ENCODE peak calls at places on chromosomes 12 and 14, in five cellular contexts. K is K562, H is GM23338, J is HepG2, V is GM12878. M is an unnamed sample.

GRCh38 chr14:44113769-44114730 is 393.0 kb downstream of the FSCB start:
- DNase-seq in K (no peak), H (no peak), J (no peak), V (no peak), M (no peak)

GRCh38 chr14:67719866-67720265 is 18.2 kb downstream of the RDH12 start:
- DNase-seq in K (no peak), H (no peak), J (no peak), V (no peak), M (no peak)

GRCh38 chr12:89064780-89065179 is 287.5 kb downstream of the DUSP6 start:
- DNase-seq in K (no peak), H (no peak), J (no peak), V (no peak), M (no peak)

GRCh38 chr12:132205271-132206092 is 61.2 kb downstream of the NOC4L start:
- DNase-seq in K (no peak), H (no peak), J (no peak), V (no peak), M (no peak)

GRCh38 chr12:90947869-90948268 is 7.1 kb downstream of the CCER1 start:
- DNase-seq in K (no peak), H (no peak), J (no peak), V (no peak), M (no peak)

GRCh38 chr12:54294152-54294913 is 6.5 kb downstream of the NFE2 start:
- DNase-seq in K (peak), H (peak), J (peak), V (no peak), M (peak)

GRCh38 chr14:61433169-61433568 is 111.8 kb downstream of the PRKCH start:
- DNase-seq in K (no peak), H (no peak), J (no peak), V (no peak), M (no peak)

GRCh38 chr12:123983822-123984485 is 10.9 kb downstream of the ZNF664 start:
- DNase-seq in K (peak), H (peak), J (peak), V (no peak), M (peak)

GRCh38 chr12:127562781-127563180 is 704.2 kb upstream of the TMEM132C start:
- DNase-seq in K (no peak), H (no peak), J (no peak), V (no peak), M (no peak)

GRCh38 chr14:95533391-95533821 is 1.4 kb upstream of the GLRX5 start:
- DNase-seq in K (no peak), H (peak), J (peak), V (no peak), M (no peak)

GRCh38 chr12:3182426-3182825 is 105.2 kb downstream of the TSPAN9 start:
- DNase-seq in K (no peak), H (no peak), J (no peak), V (no peak), M (no peak)

GRCh38 chr12:77968021-77968420 is 137.3 kb downstream of the NAV3 start:
- DNase-seq in K (no peak), H (no peak), J (no peak), V (no peak), M (no peak)

GRCh38 chr12:10247659-10248058 is 35.0 kb downstream of the GABARAPL1 start:
- DNase-seq in K (no peak), H (no peak), J (no peak), V (no peak), M (no peak)

GRCh38 chr12:24573621-24574020 is 375.3 kb downstream of the BCAT1 start:
- DNase-seq in K (no peak), H (no peak), J (no peak), V (no peak), M (no peak)

GRCh38 chr12:43004908-43005307 is 415.4 kb upstream of the PRICKLE1 start:
- DNase-seq in K (no peak), H (peak), J (no peak), V (no peak), M (no peak)

GRCh38 chr14:93010543-93011541 is 87.9 kb downstream of the CHGA start:
- DNase-seq in K (peak), H (no peak), J (peak), V (no peak), M (no peak)

GRCh38 chr12:125683748-125684381 is 618.6 kb downstream of the AACS start:
- DNase-seq in K (no peak), H (peak), J (peak), V (no peak), M (no peak)

GRCh38 chr14:68076451-68076850 is 256.9 kb downstream of the RAD51B start:
- DNase-seq in K (no peak), H (no peak), J (peak), V (no peak), M (peak)

GRCh38 chr12:110122929-110123328 is 1.2 kb upstream of the IFT81 start:
- DNase-seq in K (no peak), H (no peak), J (no peak), V (no peak), M (no peak)

GRCh38 chr14:60505448-60505847 is 3.5 kb upstream of the SIX6 start:
- DNase-seq in K (no peak), H (peak), J (no peak), V (no peak), M (no peak)

GRCh38 chr12:124949066-124949465 is 34.6 kb upstream of the UBC start:
- DNase-seq in K (no peak), H (no peak), J (no peak), V (no peak), M (no peak)

GRCh38 chr12:49698619-49699545 is 8.3 kb downstream of the FMNL3 start:
- DNase-seq in K (no peak), H (peak), J (no peak), V (peak), M (no peak)

GRCh38 chr12:75103822-75104221 is 105.8 kb downstream of the KCNC2 start:
- DNase-seq in K (no peak), H (no peak), J (no peak), V (no peak), M (no peak)

GRCh38 chr14:105379946-105380345 is 18.4 kb upstream of the TEX22 start:
- DNase-seq in K (no peak), H (no peak), J (no peak), V (no peak), M (no peak)

GRCh38 chr14:34013714-34014055 is 62.8 kb upstream of the EGLN3 start:
- DNase-seq in K (no peak), H (peak), J (no peak), V (no peak), M (no peak)
- TF ChIP-seq JUNB in K (no peak), H (no peak), J (no peak), V (no peak), M (no peak)

DNA sequence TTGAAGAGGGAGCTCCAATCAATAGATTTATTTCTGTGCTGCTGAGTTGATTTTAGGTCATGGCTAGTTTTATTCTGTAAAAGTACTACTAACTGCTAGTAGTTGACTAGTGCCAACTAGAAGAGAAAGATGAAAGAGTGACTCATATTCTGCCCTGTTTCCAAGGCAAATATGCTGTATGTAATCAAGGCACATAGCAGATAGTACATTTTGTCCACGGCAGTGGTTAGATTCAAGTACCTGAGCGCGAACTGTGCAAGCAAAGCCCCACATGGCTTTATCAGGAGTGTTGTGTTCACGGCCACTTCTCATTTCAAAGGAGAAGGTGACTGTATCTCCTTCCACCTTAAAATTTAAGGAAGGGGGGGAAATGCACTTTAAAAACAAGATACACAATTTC is 126.8 kb downstream of the TRAFD1 start:
- DNase-seq in K (no peak), H (no peak), J (no peak), V (no peak), M (no peak)
- TF ChIP-seq REST in K (no peak), H (no peak), J (no peak), V (no peak), M (no peak)

DNA sequence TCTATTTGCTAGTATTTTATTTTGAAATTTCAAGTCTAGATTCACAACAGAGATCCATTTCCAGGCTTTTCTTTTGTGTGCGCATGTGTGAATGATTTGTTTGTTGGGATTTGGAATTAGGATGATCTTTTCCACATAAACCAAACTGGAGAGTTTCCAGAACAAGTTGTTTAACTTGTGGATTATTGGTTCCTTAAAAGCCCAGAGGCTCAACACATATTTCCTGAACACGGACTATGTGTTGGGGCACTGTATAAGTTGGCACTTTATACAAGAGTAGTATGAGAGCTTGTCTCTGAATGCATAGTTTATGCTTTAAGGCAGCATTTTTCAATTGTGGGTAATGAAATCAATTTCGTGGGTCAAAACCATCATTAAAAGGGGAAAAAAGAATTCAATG is 67.3 kb upstream of the FUT8 start:
- DNase-seq in K (no peak), H (no peak), J (no peak), V (no peak), M (no peak)
- TF ChIP-seq JUNB in K (no peak), H (no peak), J (no peak), V (no peak), M (no peak)

GRCh38 chr12:85676816-85677749 is 159.1 kb downstream of the RASSF9 start:
- DNase-seq in K (no peak), H (no peak), J (no peak), V (no peak), M (no peak)

GRCh38 chr12:85669911-85670310 is 166.3 kb downstream of the RASSF9 start:
- DNase-seq in K (no peak), H (no peak), J (no peak), V (no peak), M (no peak)

GRCh38 chr12:85673921-85674420 is 162.2 kb downstream of the RASSF9 start:
- DNase-seq in K (no peak), H (no peak), J (no peak), V (no peak), M (no peak)

GRCh38 chr12:85672436-85672835 is 163.8 kb downstream of the RASSF9 start:
- DNase-seq in K (no peak), H (no peak), J (no peak), V (no peak), M (no peak)
- TF ChIP-seq REST in K (no peak), H (no peak), J (no peak), V (no peak), M (no peak)

DNA sequence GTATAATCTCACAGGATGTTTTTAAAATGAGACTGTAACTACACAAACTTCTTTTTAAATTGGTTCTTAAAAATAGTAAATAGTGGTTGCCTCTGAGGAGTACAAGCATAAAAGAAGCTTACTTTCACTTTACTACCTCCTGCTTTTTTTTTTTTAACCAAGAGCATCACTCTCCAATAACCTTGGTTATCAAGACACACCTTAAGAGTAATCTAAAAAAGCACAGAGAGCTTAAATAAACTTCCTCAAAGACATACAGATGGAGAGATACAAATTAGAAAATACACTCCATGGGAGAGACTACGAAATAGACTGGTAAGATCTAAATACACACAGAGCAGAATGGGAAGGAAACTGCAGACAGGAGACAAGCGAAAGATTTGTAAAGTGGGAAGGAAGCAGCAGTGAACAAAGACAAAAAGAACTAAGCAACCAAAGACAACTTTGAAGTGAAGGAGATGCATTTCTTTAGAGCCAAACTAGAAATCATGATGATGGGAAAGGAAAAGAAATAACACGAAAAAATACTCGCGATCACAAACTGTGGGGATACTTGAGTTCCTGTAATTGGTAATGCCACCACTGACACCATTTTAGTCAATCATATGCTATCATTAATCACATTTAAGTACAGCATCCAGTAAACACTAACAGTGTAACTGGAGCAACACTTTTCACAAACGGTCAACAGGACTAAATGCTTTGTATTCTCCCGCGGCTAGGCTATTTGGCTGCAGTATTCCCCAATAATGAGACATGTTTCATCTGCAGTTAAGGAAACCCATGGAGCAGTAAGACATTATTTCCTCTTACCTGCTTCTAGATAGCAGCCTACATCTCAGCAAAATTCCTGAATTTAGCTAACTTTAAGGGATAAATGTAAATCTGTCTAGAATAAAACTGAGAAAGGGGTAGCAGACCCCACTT is 8.2 kb downstream of the SINHCAF start:
- DNase-seq in K (no peak), H (no peak), J (no peak), V (no peak), M (no peak)
- TF ChIP-seq JUNB in K (no peak), H (no peak), J (no peak), V (no peak), M (no peak)

M was measured in A549.